ENCODE peak calls at places on chromosomes 12 and 14, in six cellular contexts. X, K, Y, J, R and B are unnamed samples.

GRCh38 chr14:70907172-70907995 is at the start of gene PCNX1:
- DNase-seq in X (peak; percentile 59), K (peak; percentile 87), Y (peak; percentile 93), J (peak; percentile 97), R (peak; percentile 58), B (peak; percentile 55)

GRCh38 chr14:65019944-65020566 is 33.4 kb downstream of the FNTB start:
- DNase-seq in X (no peak), K (no peak), Y (no peak), J (no peak), R (peak; percentile 80), B (no peak)

GRCh38 chr14:103521438-103521961 is 1.1 kb downstream of the CKB start:
- DNase-seq in X (no peak), K (no peak), Y (peak; percentile 36), J (no peak), R (no peak), B (no peak)

GRCh38 chr14:75077794-75078193 is 8.4 kb downstream of the ZC2HC1C start:
- DNase-seq in X (no peak), K (no peak), Y (no peak), J (no peak), R (no peak), B (no peak)

GRCh38 chr14:69183735-69184134 is 7.6 kb upstream of the EXD2 start:
- DNase-seq in X (no peak), K (no peak), Y (no peak), J (peak; percentile 51), R (no peak), B (no peak)

GRCh38 chr12:53735-54095 is 12.9 kb upstream of the IQSEC3 start:
- DNase-seq in X (no peak), K (no peak), Y (no peak), J (no peak), R (no peak), B (no peak)

GRCh38 chr12:2924019-2924418 is 33.3 kb downstream of the TULP3 start:
- DNase-seq in X (no peak), K (no peak), Y (no peak), J (no peak), R (peak; percentile 39), B (no peak)

GRCh38 chr14:99809376-99809775 is 16.2 kb downstream of the EML1 start:
- DNase-seq in X (peak; percentile 39), K (no peak), Y (no peak), J (no peak), R (no peak), B (no peak)

GRCh38 chr12:29024117-29024516 is 125.0 kb upstream of the FAR2 start:
- DNase-seq in X (no peak), K (no peak), Y (no peak), J (no peak), R (no peak), B (no peak)
- TF ChIP-seq CTCF in X (no peak), K (no peak), Y (no peak), J (peak; percentile 23), R (peak; percentile 18), B (peak; percentile 6)

DNA sequence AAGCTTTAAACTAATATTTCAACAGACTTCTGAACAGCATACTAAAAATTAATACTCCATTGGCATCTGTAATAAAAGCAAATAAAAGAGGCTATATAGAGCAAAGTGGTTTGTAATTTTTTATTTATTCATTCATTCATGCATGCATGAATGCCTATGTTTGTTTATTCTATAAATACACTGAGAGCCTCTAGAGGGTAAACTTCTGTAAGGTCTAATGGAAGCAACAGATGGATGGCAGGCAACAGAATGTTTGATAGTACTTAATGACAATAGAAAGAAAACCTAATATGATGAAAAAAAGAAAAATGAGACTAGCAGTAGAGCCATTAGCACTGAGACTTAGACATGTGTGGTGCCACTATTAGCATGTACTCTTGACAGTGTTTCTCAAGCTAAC is 253.1 kb downstream of the CCDC91 start:
- DNase-seq in X (no peak), K (no peak), Y (no peak), J (no peak), R (no peak), B (no peak)
- TF ChIP-seq CTCF in X (no peak), K (no peak), Y (no peak), J (no peak), R (no peak), B (no peak)

GRCh38 chr14:98210045-98210678 is 1061.8 kb downstream of the BCL11B start:
- DNase-seq in X (no peak), K (peak; percentile 73), Y (no peak), J (no peak), R (no peak), B (no peak)

GRCh38 chr14:98208074-98208675 is 1063.8 kb downstream of the BCL11B start:
- DNase-seq in X (no peak), K (no peak), Y (no peak), J (no peak), R (no peak), B (no peak)

GRCh38 chr14:98207466-98207865 is 1064.5 kb downstream of the BCL11B start:
- DNase-seq in X (no peak), K (no peak), Y (no peak), J (no peak), R (no peak), B (no peak)

GRCh38 chr14:98204139-98204538 is 1067.9 kb downstream of the BCL11B start:
- DNase-seq in X (no peak), K (no peak), Y (no peak), J (no peak), R (no peak), B (no peak)

GRCh38 chr14:98208943-98209342 is 1063.1 kb downstream of the BCL11B start:
- DNase-seq in X (no peak), K (no peak), Y (no peak), J (no peak), R (no peak), B (no peak)
- TF ChIP-seq CTCF in X (no peak), K (no peak), Y (no peak), J (peak; percentile 47), R (no peak), B (no peak)

GRCh38 chr12:104655059-104655609 is 198.4 kb downstream of the CHST11 start:
- DNase-seq in X (no peak), K (no peak), Y (no peak), J (no peak), R (no peak), B (no peak)

GRCh38 chr12:104652910-104653309 is 196.2 kb downstream of the CHST11 start:
- DNase-seq in X (no peak), K (no peak), Y (no peak), J (no peak), R (no peak), B (no peak)

GRCh38 chr12:104656383-104656782 is 199.6 kb downstream of the CHST11 start:
- DNase-seq in X (no peak), K (no peak), Y (no peak), J (no peak), R (no peak), B (no peak)

GRCh38 chr12:104651812-104652211 is 195.1 kb downstream of the CHST11 start:
- DNase-seq in X (no peak), K (no peak), Y (no peak), J (no peak), R (no peak), B (no peak)

DNA sequence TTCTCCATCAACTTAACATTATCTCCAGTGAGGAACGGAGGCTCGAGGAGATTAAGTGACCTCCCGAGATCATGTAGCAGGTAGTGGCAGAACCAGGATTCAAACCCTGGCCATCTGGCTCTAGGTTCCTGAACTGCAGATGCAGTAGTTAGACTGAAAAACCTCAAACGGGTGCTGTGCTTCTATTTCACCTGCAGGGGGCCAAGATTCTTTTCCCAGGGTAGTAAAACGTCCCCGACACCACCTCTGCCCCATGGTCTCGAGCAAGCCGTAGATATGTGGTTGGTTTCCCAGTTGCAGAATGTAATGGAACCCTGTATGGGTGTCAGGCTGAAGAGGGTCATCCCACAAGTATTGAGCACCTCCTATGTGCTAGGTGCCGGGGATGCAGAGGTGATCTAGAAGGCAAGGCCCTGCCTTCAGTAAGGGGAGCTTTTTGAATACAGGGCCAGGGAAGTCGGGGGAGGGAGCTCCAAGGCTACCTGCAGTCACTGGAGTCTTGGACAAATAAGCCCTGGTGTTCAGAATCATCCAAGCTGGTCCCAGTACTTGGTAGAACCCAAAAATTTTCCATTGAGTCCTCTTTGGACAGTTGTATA is 197.1 kb downstream of the CHST11 start:
- DNase-seq in X (no peak), K (no peak), Y (no peak), J (peak; percentile 72), R (no peak), B (no peak)
- TF ChIP-seq CTCF in X (no peak), K (peak; percentile 40), Y (peak; percentile 35), J (peak; percentile 77), R (peak; percentile 26), B (peak; percentile 27)

GRCh38 chr12:6302621-6303020 is 7.9 kb upstream of the PLEKHG6 start:
- DNase-seq in X (no peak), K (no peak), Y (no peak), J (no peak), R (no peak), B (no peak)
- TF ChIP-seq CTCF in X (no peak), K (no peak), Y (no peak), J (no peak), R (no peak), B (no peak)

GRCh38 chr12:128059621-128060370 is 207.2 kb upstream of the TMEM132C start:
- DNase-seq in X (no peak), K (no peak), Y (no peak), J (no peak), R (no peak), B (no peak)

GRCh38 chr12:128057586-128057985 is 209.4 kb upstream of the TMEM132C start:
- DNase-seq in X (no peak), K (no peak), Y (no peak), J (no peak), R (no peak), B (no peak)

GRCh38 chr12:128052777-128053176 is 214.2 kb upstream of the TMEM132C start:
- DNase-seq in X (no peak), K (no peak), Y (no peak), J (no peak), R (no peak), B (no peak)

GRCh38 chr12:128055567-128055966 is 211.4 kb upstream of the TMEM132C start:
- DNase-seq in X (no peak), K (no peak), Y (no peak), J (peak; percentile 51), R (no peak), B (no peak)

DNA sequence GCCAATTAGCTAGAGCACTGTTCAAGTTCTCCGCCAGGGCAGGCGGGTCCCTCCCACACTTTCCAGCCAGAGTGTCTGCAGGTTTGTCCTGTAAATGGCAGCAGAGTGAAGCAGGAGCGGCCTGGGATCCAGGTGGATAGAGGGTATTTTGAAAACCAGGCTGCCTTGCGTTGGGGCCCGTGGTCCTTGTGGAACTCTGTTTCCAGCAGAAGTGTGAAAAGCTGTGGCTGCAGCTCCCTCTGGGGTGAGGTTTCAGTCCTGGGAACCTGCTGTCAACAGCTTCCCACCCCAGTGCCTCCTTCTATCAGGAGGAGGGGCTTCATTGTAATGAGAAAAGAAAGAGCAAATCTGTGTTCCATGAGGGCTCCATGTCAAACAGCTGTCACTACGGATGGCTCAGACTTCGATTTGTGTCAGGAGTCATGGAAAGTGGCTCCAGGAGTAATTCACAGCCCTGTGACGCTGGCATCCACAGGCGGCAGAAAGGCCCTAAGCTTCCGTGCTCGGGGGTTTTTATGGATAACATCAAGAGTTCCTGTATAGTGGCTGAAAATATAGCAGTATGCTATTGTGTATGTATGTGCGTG is 210.6 kb upstream of the TMEM132C start:
- DNase-seq in X (no peak), K (no peak), Y (no peak), J (peak; percentile 54), R (no peak), B (no peak)
- TF ChIP-seq CTCF in X (no peak), K (no peak), Y (no peak), J (no peak), R (no peak), B (no peak)